ENCODE peak calls at places on chromosomes 4 and X, in seven cellular contexts. G is Peyer's patch, S is uterus, Z is adrenal gland, E is testis, O is upper lobe of left lung, T is spleen. Q is an unnamed sample.

GRCh38 chr4:81214518-81215218 is 354 bp downstream of the PRKG2 start:
- DNase-seq in G (peak; percentile 65), S (no peak), Z (no peak), E (peak; percentile 19), O (peak; percentile 30), T (peak; percentile 66), Q (peak; percentile 85)

GRCh38 chrX:83511208-83511607 is 3.1 kb downstream of the POU3F4 start:
- DNase-seq in G (no peak), S (no peak), Z (no peak), E (no peak), O (no peak), T (no peak), Q (no peak)

GRCh38 chr4:188403272-188403671 is 264.0 kb downstream of the TRIML1 start:
- DNase-seq in G (no peak), S (no peak), Z (no peak), E (no peak), O (no peak), T (no peak), Q (no peak)

GRCh38 chrX:84156831-84157230 is 31.2 kb downstream of the RPS6KA6 start:
- DNase-seq in G (no peak), S (no peak), Z (no peak), E (no peak), O (no peak), T (no peak), Q (no peak)

GRCh38 chr4:188214861-188215260 is 75.6 kb downstream of the TRIML1 start:
- DNase-seq in G (no peak), S (no peak), Z (peak; percentile 56), E (no peak), O (no peak), T (no peak), Q (no peak)

GRCh38 chr4:110165382-110166285 is 32.8 kb downstream of the ELOVL6 start:
- DNase-seq in G (no peak), S (no peak), Z (peak; percentile 53), E (no peak), O (no peak), T (no peak), Q (peak; percentile 23)

GRCh38 chrX:41335590-41336331 is 1.8 kb downstream of the DDX3X start:
- DNase-seq in G (no peak), S (no peak), Z (no peak), E (no peak), O (no peak), T (no peak), Q (no peak)

GRCh38 chr4:37815591-37815990 is 10.9 kb upstream of the PGM2 start:
- DNase-seq in G (no peak), S (no peak), Z (no peak), E (no peak), O (no peak), T (no peak), Q (no peak)

GRCh38 chrX:76029385-76029784 is 143.5 kb upstream of the PBDC1 start:
- DNase-seq in G (no peak), S (no peak), Z (no peak), E (no peak), O (no peak), T (no peak), Q (no peak)

GRCh38 chr4:88457307-88458090 is 580 bp downstream of the HERC5 start:
- DNase-seq in G (no peak), S (peak; percentile 40), Z (peak; percentile 62), E (peak; percentile 67), O (peak; percentile 28), T (peak; percentile 92), Q (peak; percentile 16)

GRCh38 chr4:157115613-157116340 is 39.8 kb downstream of the GLRB start:
- DNase-seq in G (no peak), S (no peak), Z (no peak), E (no peak), O (no peak), T (no peak), Q (no peak)

GRCh38 chrX:132908891-132909290 is 49.5 kb downstream of the HS6ST2 start:
- DNase-seq in G (no peak), S (no peak), Z (no peak), E (no peak), O (no peak), T (no peak), Q (no peak)

GRCh38 chr4:158895797-158896442 is 127.1 kb downstream of the FNIP2 start:
- DNase-seq in G (no peak), S (no peak), Z (no peak), E (no peak), O (peak; percentile 62), T (no peak), Q (no peak)

GRCh38 chr4:8334786-8335460 is 65.4 kb downstream of the HTRA3 start:
- DNase-seq in G (no peak), S (no peak), Z (no peak), E (no peak), O (no peak), T (no peak), Q (peak; percentile 69)

GRCh38 chr4:70041652-70042286 is 8.5 kb upstream of the HTN1 start:
- DNase-seq in G (no peak), S (no peak), Z (no peak), E (no peak), O (no peak), T (no peak), Q (no peak)

GRCh38 chr4:57149833-57150232 is 39.6 kb upstream of the IGFBP7 start:
- DNase-seq in G (no peak), S (no peak), Z (no peak), E (no peak), O (no peak), T (no peak), Q (no peak)

GRCh38 chrX:68343551-68343950 is 89.7 kb downstream of the OPHN1 start:
- DNase-seq in G (no peak), S (no peak), Z (no peak), E (no peak), O (no peak), T (no peak), Q (no peak)

GRCh38 chr4:155665054-155665453 is 1.6 kb upstream of the GUCY1A1 start:
- DNase-seq in G (no peak), S (no peak), Z (no peak), E (no peak), O (no peak), T (no peak), Q (no peak)

GRCh38 chr4:133287396-133287795 is 138.3 kb downstream of the PCDH10 start:
- DNase-seq in G (no peak), S (no peak), Z (no peak), E (no peak), O (no peak), T (no peak), Q (no peak)

GRCh38 chrX:110346681-110347080 is 12.0 kb upstream of the RTL9 start:
- DNase-seq in G (no peak), S (no peak), Z (peak; percentile 3), E (peak; percentile 70), O (no peak), T (no peak), Q (peak; percentile 11)

GRCh38 chr4:113665036-113665435 is 96.5 kb downstream of the CAMK2D start:
- DNase-seq in G (no peak), S (no peak), Z (no peak), E (no peak), O (no peak), T (no peak), Q (no peak)

GRCh38 chrX:41734530-41734929 is 10.5 kb downstream of the GPR82 start:
- DNase-seq in G (no peak), S (no peak), Z (peak; percentile 23), E (no peak), O (no peak), T (no peak), Q (no peak)

GRCh38 chr4:77578145-77578544 is 27.5 kb upstream of the CXCL13 start:
- DNase-seq in G (no peak), S (no peak), Z (no peak), E (no peak), O (no peak), T (no peak), Q (no peak)

DNA sequence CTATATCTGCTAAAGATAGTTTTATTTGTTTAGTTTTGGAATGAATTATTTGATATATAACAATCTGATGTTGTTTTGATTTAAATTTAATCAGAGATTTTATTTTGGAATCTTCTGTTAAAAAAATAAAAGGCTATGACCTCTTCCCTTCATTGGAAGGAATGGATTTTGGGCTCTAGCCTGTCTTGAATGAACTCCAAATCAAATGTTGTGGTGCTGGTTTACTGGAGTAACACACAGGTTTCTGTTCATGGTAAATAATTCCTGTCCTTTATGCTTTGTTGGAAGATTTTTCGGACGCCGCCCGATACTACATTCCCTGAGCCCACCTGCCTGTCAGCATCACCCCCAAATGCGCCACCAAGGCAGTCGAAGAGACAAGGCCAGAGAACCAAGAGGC is 291.1 kb downstream of the ARHGAP10 start:
- DNase-seq in G (no peak), S (no peak), Z (no peak), E (no peak), O (no peak), T (no peak), Q (no peak)
- H3K4me3 ChIP-seq in G (no peak overlapping the region), S (no peak overlapping the region), Z (no peak overlapping the region), E (no peak overlapping the region), O (no peak overlapping the region), T (no peak overlapping the region), Q (no peak overlapping the region)

DNA sequence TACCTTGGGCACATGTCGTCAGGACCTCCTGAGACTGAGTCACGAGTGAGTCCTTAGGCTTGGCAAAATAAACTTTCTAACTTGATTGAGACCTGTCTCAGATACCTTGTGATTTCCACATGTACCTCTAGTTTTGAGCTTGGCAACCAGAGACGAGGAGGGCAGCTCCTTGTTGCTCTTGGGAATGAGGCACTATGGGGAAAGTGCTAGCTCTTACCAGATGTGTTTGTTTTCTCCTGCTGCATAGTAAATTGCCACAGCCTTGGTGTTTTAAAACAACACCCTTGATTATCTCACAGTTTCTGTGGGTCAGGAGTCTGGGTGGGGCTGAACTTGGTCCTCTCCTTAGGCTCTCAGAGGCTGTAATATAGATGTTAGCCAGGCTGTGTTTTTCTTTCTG is 59.1 kb upstream of the MAML3 start:
- DNase-seq in G (no peak), S (no peak), Z (no peak), E (no peak), O (no peak), T (no peak), Q (no peak)
- TF ChIP-seq POLR2A in G (peak; percentile 38), S (no peak), Z (no peak), E (no peak), O (no peak), T (no peak), Q (no peak)

GRCh38 chr4:32042486-32042885 is 1322.3 kb downstream of the PCDH7 start:
- DNase-seq in G (no peak), S (no peak), Z (no peak), E (no peak), O (no peak), T (no peak), Q (no peak)
- TF ChIP-seq CTCF in G (no peak), S (no peak), Z (no peak), E (no peak), O (no peak), T (no peak), Q (no peak)

GRCh38 chrX:136692271-136692670 is 44.3 kb downstream of the CD40LG start:
- DNase-seq in G (no peak), S (no peak), Z (no peak), E (no peak), O (no peak), T (no peak), Q (no peak)

GRCh38 chrX:136694491-136695087 is 46.6 kb downstream of the CD40LG start:
- DNase-seq in G (no peak), S (no peak), Z (no peak), E (no peak), O (no peak), T (no peak), Q (no peak)

GRCh38 chrX:136687457-136687856 is 39.5 kb downstream of the CD40LG start:
- DNase-seq in G (no peak), S (no peak), Z (no peak), E (no peak), O (no peak), T (no peak), Q (no peak)

GRCh38 chrX:136691028-136691809 is 43.3 kb downstream of the CD40LG start:
- DNase-seq in G (no peak), S (no peak), Z (no peak), E (no peak), O (no peak), T (no peak), Q (no peak)

GRCh38 chrX:136689441-136689840 is 41.5 kb downstream of the CD40LG start:
- DNase-seq in G (no peak), S (no peak), Z (no peak), E (no peak), O (no peak), T (no peak), Q (no peak)
- H3K4me3 ChIP-seq in G (no peak overlapping the region), S (no peak overlapping the region), Z (no peak overlapping the region), E (no peak overlapping the region), O (no peak overlapping the region), T (no peak overlapping the region), Q (no peak overlapping the region)